ENCODE peak calls at places on chromosomes 4 and X, in five cellular contexts. S is fibroblast of pulmonary artery, H is coronary artery, A is transverse colon, Z is Karpas-422. W is an unnamed sample.

GRCh38 chrX:108494416-108495095 is 54.9 kb downstream of the COL4A5 start:
- DNase-seq in A (no peak), Z (no peak), H (no peak), S (peak), W (no peak)

GRCh38 chrX:67651437-67652142 is 107.8 kb downstream of the AR start:
- DNase-seq in A (no peak), H (no peak), S (no peak), Z (no peak), W (no peak)

GRCh38 chr4:24470681-24471622 is 113.4 kb downstream of the DHX15 start:
- DNase-seq in A (peak), S (peak), H (no peak), Z (no peak), W (peak)

GRCh38 chrX:71910526-71911022 is at the start of gene NHSL2:
- DNase-seq in S (no peak), A (no peak), H (no peak), Z (no peak), W (no peak)

GRCh38 chr4:18880850-18881249 is 859.3 kb upstream of the LCORL start:
- DNase-seq in Z (no peak), A (no peak), H (no peak), S (no peak), W (no peak)

GRCh38 chr4:94076498-94076897 is 131.2 kb upstream of the SMARCAD1 start:
- DNase-seq in Z (no peak), A (no peak), S (no peak), H (no peak), W (no peak)

GRCh38 chr4:80062527-80062926 is 10.5 kb downstream of the ANTXR2 start:
- DNase-seq in H (no peak), A (no peak), S (no peak), Z (no peak), W (no peak)

GRCh38 chr4:40194602-40195161 is 2.1 kb upstream of the RHOH start:
- DNase-seq in Z (peak), A (peak), S (no peak), H (no peak), W (peak)

GRCh38 chr4:2714071-2714770 is 41.9 kb downstream of the TNIP2 start:
- DNase-seq in A (no peak), Z (no peak), H (no peak), S (peak), W (no peak)

GRCh38 chr4:41887821-41888699 is 47.2 kb upstream of the TMEM33 start:
- DNase-seq in Z (peak), A (peak), H (no peak), S (peak), W (peak)

GRCh38 chr4:185020293-185020808 is 2.1 kb downstream of the HELT start:
- DNase-seq in A (no peak), H (no peak), S (no peak), Z (no peak), W (no peak)

GRCh38 chrX:155819966-155820491 is 61.1 kb upstream of the VAMP7 start:
- DNase-seq in H (no peak), A (peak), S (peak), Z (peak), W (peak)

GRCh38 chr4:151865327-151865726 is 104.5 kb upstream of the GATB start:
- DNase-seq in S (no peak), H (no peak), A (peak), Z (no peak), W (peak)

GRCh38 chr4:102169345-102169744 is 175.9 kb downstream of the SLC39A8 start:
- DNase-seq in A (no peak), S (peak), Z (no peak), H (no peak), W (peak)

GRCh38 chr4:53987761-53988171 is 76.6 kb downstream of the CHIC2 start:
- DNase-seq in S (peak), H (no peak), A (no peak), Z (no peak), W (no peak)

GRCh38 chr4:141099326-141099725 is 33.9 kb downstream of the RNF150 start:
- DNase-seq in S (no peak), Z (no peak), A (no peak), H (no peak), W (no peak)

GRCh38 chr4:83408958-83409357 is 46.7 kb downstream of the HELQ start:
- DNase-seq in S (no peak), H (no peak), A (no peak), Z (no peak), W (no peak)

GRCh38 chr4:133084421-133084820 is 64.7 kb upstream of the PCDH10 start:
- DNase-seq in S (no peak), Z (no peak), H (no peak), A (no peak), W (no peak)

GRCh38 chr4:60794372-60794771 is 405.8 kb upstream of the ADGRL3 start:
- DNase-seq in H (no peak), Z (no peak), A (no peak), S (no peak), W (no peak)

GRCh38 chrX:114635986-114636385 is 52.1 kb downstream of the HTR2C start:
- DNase-seq in S (no peak), H (no peak), Z (no peak), A (no peak), W (no peak)

GRCh38 chrX:123331859-123332258 is 147.8 kb downstream of the GRIA3 start:
- DNase-seq in H (no peak), S (no peak), Z (no peak), A (no peak), W (no peak)

GRCh38 chrX:149453911-149454820 is 50.9 kb downstream of the IDS start:
- DNase-seq in S (no peak), Z (no peak), A (no peak), H (no peak), W (no peak)

GRCh38 chr4:12963912-12964311 is 520.2 kb downstream of the RAB28 start:
- DNase-seq in Z (no peak), A (no peak), S (no peak), H (no peak), W (no peak)

GRCh38 chr4:7462509-7462971 is 27.8 kb upstream of the PSAPL1 start:
- DNase-seq in Z (no peak), S (peak), H (no peak), A (no peak), W (no peak)

GRCh38 chr4:139563515-139563914 is 7.5 kb upstream of the SETD7 start:
- DNase-seq in H (no peak), A (no peak), S (no peak), Z (no peak), W (no peak)

GRCh38 chr4:182212211-182212761 is 30.9 kb upstream of the TENM3 start:
- DNase-seq in H (no peak), Z (no peak), A (no peak), S (no peak), W (no peak)

GRCh38 chr4:74364649-74365491 is at the start of gene EREG:
- DNase-seq in H (no peak), A (peak), S (peak), Z (no peak), W (no peak)

GRCh38 chrX:55867254-55867653 is 149.7 kb downstream of the RRAGB start:
- DNase-seq in Z (no peak), A (no peak), H (no peak), S (peak), W (peak)

GRCh38 chrX:88355252-88355651 is 391.8 kb upstream of the CPXCR1 start:
- DNase-seq in S (no peak), A (no peak), Z (no peak), H (no peak), W (no peak)

GRCh38 chr4:67465032-67465762 is 80.1 kb downstream of the CENPC start:
- DNase-seq in Z (no peak), A (no peak), H (no peak), S (no peak), W (no peak)

GRCh38 chrX:11728556-11728955 is 29.5 kb upstream of the MSL3 start:
- DNase-seq in S (no peak), A (no peak), Z (no peak), H (no peak), W (no peak)

GRCh38 chr4:67820903-67821302 is 62.9 kb downstream of the TMPRSS11D start:
- DNase-seq in Z (no peak), S (no peak), A (no peak), H (no peak), W (no peak)

GRCh38 chr4:77538144-77538543 is 67.5 kb upstream of the CXCL13 start:
- DNase-seq in H (no peak), Z (no peak), S (peak), A (no peak), W (no peak)

GRCh38 chr4:42555828-42556227 is 101.1 kb downstream of the ATP8A1 start:
- DNase-seq in Z (no peak), H (no peak), S (peak), A (no peak), W (no peak)

GRCh38 chr4:3406021-3406420 is 35.7 kb upstream of the HGFAC start:
- DNase-seq in S (no peak), Z (no peak), A (no peak), H (peak), W (no peak)

GRCh38 chr4:113760852-113761681 is 471 bp downstream of the CAMK2D start:
- DNase-seq in A (peak), S (peak), Z (peak), H (peak), W (peak)

GRCh38 chr4:57064811-57065711 is 45.1 kb downstream of the IGFBP7 start:
- DNase-seq in S (peak), H (peak), A (peak), Z (no peak), W (no peak)

GRCh38 chrX:133151320-133151719 is 54.4 kb upstream of the USP26 start:
- DNase-seq in A (peak), S (no peak), Z (no peak), H (no peak), W (no peak)

GRCh38 chrX:109660756-109661155 is 35.8 kb upstream of the KCNE5 start:
- DNase-seq in A (no peak), Z (no peak), H (no peak), S (no peak), W (peak)

GRCh38 chrX:76148011-76148665 is 24.7 kb upstream of the PBDC1 start:
- DNase-seq in S (peak), H (no peak), Z (peak), A (peak), W (peak)

DNA sequence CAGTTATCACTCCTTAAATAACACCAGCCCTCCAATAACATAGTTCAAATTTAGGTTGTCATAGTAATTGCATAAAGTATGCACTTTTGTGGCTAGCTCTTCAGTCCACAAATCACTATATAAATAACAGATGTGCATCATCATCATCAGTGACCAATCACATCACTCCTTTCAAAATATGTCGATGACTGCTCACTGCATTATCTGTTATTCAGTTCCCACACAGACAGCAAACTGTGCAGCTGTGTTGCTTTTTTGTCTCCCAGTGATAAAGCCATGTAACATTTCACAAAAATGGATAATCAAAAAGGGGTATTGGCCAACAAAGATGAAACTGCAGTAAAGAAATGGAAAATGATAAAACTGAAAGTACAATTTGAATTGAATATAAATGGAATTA is 205.4 kb downstream of the DCLK2 start:
- DNase-seq in S (peak), H (no peak), A (no peak), Z (no peak), W (no peak)
- H3K4me3 ChIP-seq in S (peak), H (no peak), A (no peak), Z (no peak), W (no peak)

DNA sequence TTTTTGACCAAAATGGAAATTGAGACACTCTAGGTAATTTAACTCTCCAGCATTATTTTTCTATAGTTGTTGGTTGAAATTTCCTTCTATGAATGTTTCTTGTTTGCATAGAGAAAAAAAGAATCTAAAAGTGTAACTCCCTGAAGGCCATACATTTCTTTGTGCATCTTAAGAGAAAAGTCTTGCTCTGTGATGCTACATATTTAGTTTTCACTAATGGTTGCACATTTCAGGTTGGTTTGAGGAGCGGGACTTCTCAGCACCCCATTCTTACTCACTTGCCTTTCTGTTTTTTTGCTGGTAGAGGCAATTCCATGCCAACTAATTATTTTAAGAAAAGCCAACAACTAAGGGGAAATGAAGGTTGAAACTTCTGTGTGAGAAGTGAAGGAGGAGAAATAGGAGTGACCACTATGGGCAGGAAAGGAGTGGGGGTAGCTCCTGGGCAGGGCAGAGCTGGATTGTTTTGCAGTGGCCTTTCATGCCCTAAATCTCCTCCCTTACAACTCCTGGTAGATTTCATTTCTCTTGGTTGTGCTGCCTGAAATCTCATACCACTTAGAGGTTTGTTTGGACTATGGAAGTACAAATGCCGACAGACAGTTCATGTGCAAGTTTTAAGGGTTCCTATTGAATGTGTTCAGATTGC is 76.6 kb downstream of the RAPGEF2 start:
- DNase-seq in H (no peak), Z (no peak), S (no peak), A (no peak), W (no peak)
- H3K4me3 ChIP-seq in H (peak), Z (no peak), S (no peak), A (no peak), W (no peak)

DNA sequence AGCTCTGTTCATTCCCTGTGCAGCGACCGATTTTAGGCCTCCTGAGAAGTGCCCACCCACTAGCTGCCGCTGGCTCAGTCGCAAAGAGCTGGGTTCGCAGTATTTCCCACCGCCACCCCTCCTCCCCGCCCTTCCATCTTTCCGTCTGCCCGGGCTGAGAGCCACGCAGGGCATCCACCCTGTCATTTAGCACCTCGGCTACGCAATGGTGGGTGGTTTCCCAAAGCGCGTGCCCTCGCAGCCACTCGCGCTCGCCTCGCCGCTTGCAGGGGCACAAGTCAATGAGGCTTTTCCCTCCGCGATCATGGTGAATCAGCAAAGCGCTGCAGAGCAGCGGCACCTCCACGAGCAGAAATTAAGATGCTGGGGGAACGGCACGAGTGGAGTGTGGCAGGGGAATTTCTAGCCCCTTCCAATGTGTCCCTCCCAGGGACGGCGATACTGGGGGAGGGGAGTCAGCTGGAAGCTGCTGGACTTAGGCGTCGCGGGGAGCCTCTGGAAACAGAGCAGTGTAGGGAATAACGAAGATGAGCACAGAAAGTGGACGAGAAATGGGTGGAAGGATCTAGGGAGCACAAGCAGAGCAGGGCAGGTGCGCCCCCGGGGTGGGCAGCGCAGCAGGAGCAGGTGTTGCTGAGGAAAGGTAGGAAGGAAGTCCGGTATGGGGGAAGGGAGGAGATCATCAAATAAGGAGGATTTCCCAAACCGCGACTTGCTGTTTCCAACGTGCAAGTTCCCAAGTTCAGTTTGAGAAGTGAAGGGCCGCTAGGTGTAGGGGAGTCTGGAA is 2.4 kb upstream of the PTCHD1 start:
- DNase-seq in S (no peak), A (peak), H (no peak), Z (no peak), W (no peak)
- H3K4me3 ChIP-seq in S (no peak), A (peak), H (peak), Z (no peak), W (no peak)

GRCh38 chrX:135099493-135099783 is 20.9 kb downstream of the ETDB start:
- DNase-seq in A (no peak), H (no peak), Z (no peak), S (no peak), W (no peak)
- H3K4me3 ChIP-seq in A (peak), H (no peak), Z (no peak), S (peak), W (no peak)

DNA sequence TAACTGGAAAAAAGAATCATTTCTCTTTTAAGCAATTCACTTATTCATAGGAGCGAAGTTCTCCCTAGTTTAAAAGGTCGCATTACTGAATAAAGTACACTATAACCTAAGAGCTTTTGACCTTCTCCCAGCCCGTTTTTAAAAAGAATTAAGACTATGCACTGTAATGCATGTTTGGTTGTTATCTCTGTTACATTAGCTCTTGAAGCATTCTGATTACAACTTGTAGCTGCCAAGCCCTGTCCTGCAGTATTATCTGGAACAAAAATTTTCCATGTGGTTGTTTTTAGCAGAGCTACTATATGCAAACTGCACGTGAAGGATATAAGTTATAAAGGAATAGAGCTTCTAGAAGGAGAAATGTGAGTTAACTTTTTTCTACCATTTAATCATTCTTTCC is 8.1 kb downstream of the GAB1 start:
- DNase-seq in Z (no peak), H (no peak), S (peak), A (no peak), W (no peak)
- H3K4me3 ChIP-seq in Z (no peak), H (peak), S (no peak), A (no peak), W (no peak)

GRCh38 chrX:101241531-101241930 is 21.9 kb downstream of the DRP2 start:
- DNase-seq in Z (no peak), H (peak), A (no peak), S (no peak), W (no peak)
- H3K4me3 ChIP-seq in Z (no peak), H (no peak), A (no peak), S (no peak), W (no peak)

DNA sequence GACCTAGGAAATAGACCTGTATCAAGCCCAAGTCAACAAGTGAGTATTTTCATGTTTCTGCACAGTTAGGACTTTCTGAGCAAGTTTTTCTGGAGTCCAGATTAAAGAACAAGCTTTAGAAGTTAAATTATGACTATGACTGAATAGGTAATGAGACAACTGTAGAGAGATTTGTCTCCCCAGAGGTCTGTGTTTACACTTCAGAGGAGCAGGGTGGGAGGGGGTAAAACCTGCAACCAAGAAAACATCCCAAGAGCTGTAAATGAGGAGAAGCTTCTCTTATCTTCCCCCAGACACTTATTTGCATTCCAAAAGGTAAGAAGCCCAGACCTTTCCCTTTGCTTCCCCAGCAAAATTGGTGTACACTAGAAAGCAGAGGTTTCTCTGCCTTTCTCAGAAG is 22.1 kb upstream of the CEP135 start:
- DNase-seq in Z (no peak), S (no peak), H (no peak), A (no peak), W (no peak)
- H3K4me3 ChIP-seq in Z (no peak), S (no peak), H (no peak), A (no peak), W (no peak)

GRCh38 chrX:40661489-40661888 is 14.1 kb upstream of the CXorf38 start:
- DNase-seq in H (no peak), A (no peak), S (no peak), Z (no peak), W (no peak)

GRCh38 chrX:40660381-40660780 is 13.0 kb upstream of the CXorf38 start:
- DNase-seq in S (no peak), A (no peak), H (no peak), Z (no peak), W (no peak)

GRCh38 chrX:40663078-40663740 is 15.8 kb upstream of the CXorf38 start:
- DNase-seq in S (no peak), A (no peak), H (no peak), Z (no peak), W (no peak)

DNA sequence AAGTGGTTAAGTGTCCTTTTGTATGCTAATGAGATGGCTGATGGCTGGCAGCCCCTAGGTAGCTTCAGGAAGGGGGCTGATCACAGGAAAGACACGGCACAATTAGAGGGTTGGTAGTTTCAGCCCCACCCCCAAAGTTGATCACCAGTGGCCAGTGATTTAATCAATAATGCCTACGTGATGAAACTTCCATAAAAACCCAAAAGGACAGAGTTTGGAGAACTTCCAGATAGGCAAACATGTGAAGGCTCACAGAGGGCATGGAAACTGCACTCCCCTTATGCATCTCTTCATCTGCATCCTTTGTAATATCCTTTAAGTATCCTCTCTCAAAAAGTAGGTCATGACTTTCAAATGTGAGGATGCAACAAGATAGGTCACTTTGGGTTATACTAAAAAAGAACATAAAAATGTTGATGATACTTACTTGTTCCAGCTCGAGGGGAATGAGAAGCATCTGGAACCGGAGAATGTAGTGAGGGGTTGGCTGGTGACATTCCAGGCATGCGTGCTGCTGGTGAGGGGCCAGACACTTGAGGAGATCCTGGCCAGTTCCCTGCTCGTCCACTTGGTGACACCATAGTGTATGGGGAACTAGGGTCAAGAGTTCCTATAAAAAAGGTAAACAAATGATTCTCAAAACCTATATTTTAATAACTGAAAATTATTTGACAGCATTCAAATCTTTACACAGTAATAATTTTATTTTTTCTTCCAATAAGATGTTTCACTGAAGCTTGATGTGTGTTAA is 16.7 kb upstream of the CXorf38 start:
- DNase-seq in A (no peak), Z (no peak), S (peak), H (no peak), W (no peak)
- H3K4me3 ChIP-seq in A (no peak), Z (no peak), S (no peak), H (no peak), W (no peak)

GRCh38 chr4:915041-915474 is 17.1 kb downstream of the GAK start:
- DNase-seq in A (peak), H (no peak), S (no peak), Z (no peak), W (peak)
- H3K4me3 ChIP-seq in A (peak), H (peak), S (no peak), Z (peak), W (no peak)